ENCODE peak calls at places on chromosomes 7 and 10, in eight cellular contexts. E, T, D, P, F, M, C and L are unnamed samples.

GRCh38 chr7:4862156-4862555 is 326 bp upstream of the PAPOLB start:
- DNase-seq in T (no peak), P (no peak), F (no peak), E (no peak), D (no peak), M (no peak), C (no peak), L (no peak)

GRCh38 chr10:104424719-104425118 is 71.1 kb downstream of the CFAP58 start:
- DNase-seq in P (peak; percentile 1), C (no peak), D (no peak), E (no peak), M (no peak), F (no peak), T (no peak), L (no peak)

GRCh38 chr10:68315582-68315981 is 16.3 kb upstream of the HNRNPH3 start:
- DNase-seq in D (no peak), E (no peak), P (no peak), F (no peak), T (no peak), M (no peak), C (no peak), L (no peak)

GRCh38 chr7:154438571-154438970 is 386.4 kb downstream of the DPP6 start:
- DNase-seq in C (no peak), D (no peak), P (no peak), T (no peak), M (no peak), E (no peak), F (no peak), L (no peak)

GRCh38 chr10:99631496-99631895 is 11.3 kb upstream of the SLC25A28 start:
- DNase-seq in P (peak; percentile 78), T (no peak), M (no peak), D (no peak), E (no peak), C (no peak), F (no peak), L (no peak)

GRCh38 chr7:43669286-43670081 is 59.8 kb downstream of the COA1 start:
- DNase-seq in C (no peak), E (no peak), P (no peak), F (no peak), D (no peak), T (no peak), M (no peak), L (no peak)

GRCh38 chr10:58712982-58713381 is 200.3 kb downstream of the BICC1 start:
- DNase-seq in E (no peak), C (no peak), M (no peak), D (no peak), T (no peak), F (no peak), P (no peak), L (no peak)

GRCh38 chr10:16116404-16117304 is 256.3 kb upstream of the MINDY3 start:
- DNase-seq in M (no peak), P (no peak), E (no peak), T (peak; percentile 19), D (no peak), F (no peak), C (no peak), L (no peak)

DNA sequence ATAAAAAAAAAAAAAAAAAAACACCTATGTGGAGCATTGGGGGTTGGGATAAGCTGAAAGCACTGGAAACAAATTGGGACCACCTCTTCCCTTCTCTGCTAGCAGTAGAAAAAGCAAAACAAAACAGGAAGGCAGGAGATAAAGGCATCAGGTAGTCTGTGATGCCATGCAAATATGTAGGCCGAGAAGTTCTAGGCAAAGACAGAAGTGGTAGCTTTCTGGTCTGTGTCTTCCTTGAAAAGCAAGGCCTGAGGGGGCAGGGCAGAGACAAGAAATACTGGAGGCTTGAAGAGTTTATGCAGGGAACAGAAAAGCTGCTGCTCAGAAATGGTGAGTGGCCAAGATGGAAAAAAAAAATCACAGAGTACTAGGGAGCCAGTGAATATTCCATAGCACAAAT is 111.1 kb downstream of the ELMO1 start:
- DNase-seq in T (no peak), D (no peak), E (no peak), C (no peak), F (no peak), P (no peak), M (no peak), L (no peak)
- H3K4me1 ChIP-seq in T (no peaks in the 10 kb centered on the region), D (no peaks in the 10 kb centered on the region), E (no peaks in the 10 kb centered on the region), C (no peaks in the 10 kb centered on the region), F (no peaks in the 10 kb centered on the region), P (no peaks in the 10 kb centered on the region), M (no peaks in the 10 kb centered on the region), L (no peaks in the 10 kb centered on the region)

DNA sequence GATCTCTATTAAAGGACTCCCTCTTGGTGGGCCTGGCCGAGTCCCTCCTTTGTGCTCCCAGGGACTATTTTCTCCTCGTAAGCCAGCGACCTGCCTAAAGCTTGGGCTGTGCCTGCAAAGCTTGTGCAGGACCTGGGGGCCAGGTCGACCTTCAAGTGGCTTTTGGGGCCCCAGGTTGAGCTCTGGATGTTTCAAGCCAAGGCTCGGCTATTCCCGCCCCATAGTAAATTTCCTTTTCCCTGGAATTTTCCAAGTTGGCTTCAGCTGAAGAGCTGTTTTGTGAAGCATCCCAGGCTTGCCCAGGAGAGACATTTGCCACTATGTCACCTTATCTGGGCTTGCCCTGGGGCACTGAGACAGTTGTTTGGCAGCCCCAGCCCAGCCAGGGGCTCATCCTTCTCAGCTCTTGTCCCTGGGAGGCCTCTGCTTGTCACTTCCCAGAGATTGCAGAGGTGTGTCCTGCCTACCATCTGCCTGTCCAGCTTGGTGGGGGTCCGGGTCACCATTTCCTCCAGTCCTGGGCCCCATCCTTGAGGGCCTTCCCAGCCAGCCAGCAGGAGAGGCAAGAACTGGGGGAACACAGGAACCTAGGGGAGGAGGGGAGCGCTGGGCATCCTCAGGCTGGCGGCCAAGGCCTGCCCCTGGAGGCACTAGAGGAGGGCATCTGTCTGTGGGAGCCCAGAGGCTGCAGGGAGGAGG is 20.2 kb downstream of the ZMIZ2 start:
- DNase-seq in T (no peak), M (no peak), E (no peak), F (no peak), D (no peak), P (no peak), C (no peak), L (no peak)
- H3K36me3 ChIP-seq in T (peaks cover 8% of the 10 kb centered on the region), M (peaks cover 22% of the 10 kb centered on the region), E (no peaks in the 10 kb centered on the region), F (no peaks in the 10 kb centered on the region), D (no peaks in the 10 kb centered on the region), P (peaks cover 39% of the 10 kb centered on the region), C (peaks cover 22% of the 10 kb centered on the region), L (peaks cover 17% of the 10 kb centered on the region)

GRCh38 chr7:65750511-65751344 is 122.1 kb upstream of the VKORC1L1 start:
- DNase-seq in F (peak; percentile 81), T (peak; percentile 90), E (peak; percentile 81), P (peak; percentile 84), M (peak; percentile 93), D (peak; percentile 92), C (peak; percentile 95), L (peak; percentile 93)
- TF ChIP-seq POLR2A in F (peak; percentile 49), T (peak; percentile 68), E (peak; percentile 31), P (no peak), M (peak; percentile 62), D (peak; percentile 78), C (peak; percentile 71), L (peak; percentile 66)

DNA sequence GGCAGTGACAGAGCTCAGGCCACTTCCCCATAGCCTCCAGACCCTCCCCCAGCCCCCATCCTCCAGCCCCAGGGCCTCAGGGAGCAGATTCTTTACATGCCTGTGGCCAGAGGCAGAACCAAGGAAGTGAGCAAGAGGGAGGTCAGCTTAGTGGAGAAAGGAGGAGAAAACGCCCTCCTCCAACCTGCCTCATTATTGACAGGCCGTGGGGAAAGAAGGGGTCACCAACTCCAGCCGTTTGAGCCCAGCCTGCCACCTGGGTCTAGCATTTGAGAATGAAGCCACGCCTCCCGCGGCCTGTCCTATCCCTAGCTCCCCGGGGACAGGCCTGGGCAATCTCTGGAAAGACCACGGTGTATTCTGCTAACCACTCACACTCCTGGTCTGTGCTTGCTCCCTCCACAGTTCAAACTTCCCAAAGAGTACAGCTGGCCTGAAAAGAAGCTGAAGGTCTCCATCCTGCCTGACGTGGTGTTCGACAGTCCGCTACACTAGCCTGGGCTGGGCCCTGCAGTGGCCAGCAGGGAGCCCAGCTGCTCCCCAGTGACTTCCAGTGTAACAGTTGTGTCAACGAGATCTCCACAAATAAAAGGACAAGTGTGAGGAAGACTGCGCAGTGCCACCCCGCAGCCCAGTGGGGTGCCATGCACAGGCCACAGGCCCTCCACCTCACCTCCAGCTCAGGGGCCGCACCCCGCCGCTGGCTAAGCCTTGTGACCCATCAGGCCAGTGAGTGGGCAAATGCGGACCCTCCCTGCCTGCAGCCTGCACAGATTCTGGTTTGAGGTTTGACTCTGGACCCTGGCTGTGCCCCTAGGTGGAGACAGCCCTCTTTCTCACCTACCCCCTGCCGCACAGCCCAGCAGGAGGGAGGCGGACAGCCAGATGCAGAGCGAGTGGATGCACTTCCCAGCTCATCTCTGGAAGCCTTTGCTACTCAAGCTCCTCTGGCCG is 14.3 kb upstream of the TRIM8 start:
- DNase-seq in F (peak; percentile 25), E (no peak), M (no peak), C (peak; percentile 58), P (peak; percentile 91), T (no peak), D (no peak), L (no peak)
- H3K4me1 ChIP-seq in F (peaks cover 25% of the 10 kb centered on the region), E (peaks cover 51% of the 10 kb centered on the region), M (peaks cover 28% of the 10 kb centered on the region), C (peaks cover 100% of the 10 kb centered on the region), P (peaks cover 77% of the 10 kb centered on the region), T (peaks cover 55% of the 10 kb centered on the region), D (peaks cover 32% of the 10 kb centered on the region), L (peaks cover 4% of the 10 kb centered on the region)

GRCh38 chr7:98908585-98908984 is 30.3 kb downstream of the TRRAP start:
- DNase-seq in F (no peak), C (no peak), T (no peak), D (no peak), M (no peak), P (no peak), E (no peak), L (no peak)

GRCh38 chr7:98911936-98912335 is 33.6 kb downstream of the TRRAP start:
- DNase-seq in D (no peak), C (no peak), P (no peak), M (no peak), F (no peak), E (no peak), T (no peak), L (no peak)

GRCh38 chr7:98913026-98913425 is 34.7 kb downstream of the TRRAP start:
- DNase-seq in D (no peak), C (no peak), F (no peak), T (no peak), M (no peak), P (no peak), E (no peak), L (no peak)

GRCh38 chr7:98907570-98907969 is 29.2 kb downstream of the TRRAP start:
- DNase-seq in D (no peak), T (no peak), C (no peak), F (no peak), P (no peak), E (no peak), M (no peak), L (no peak)

DNA sequence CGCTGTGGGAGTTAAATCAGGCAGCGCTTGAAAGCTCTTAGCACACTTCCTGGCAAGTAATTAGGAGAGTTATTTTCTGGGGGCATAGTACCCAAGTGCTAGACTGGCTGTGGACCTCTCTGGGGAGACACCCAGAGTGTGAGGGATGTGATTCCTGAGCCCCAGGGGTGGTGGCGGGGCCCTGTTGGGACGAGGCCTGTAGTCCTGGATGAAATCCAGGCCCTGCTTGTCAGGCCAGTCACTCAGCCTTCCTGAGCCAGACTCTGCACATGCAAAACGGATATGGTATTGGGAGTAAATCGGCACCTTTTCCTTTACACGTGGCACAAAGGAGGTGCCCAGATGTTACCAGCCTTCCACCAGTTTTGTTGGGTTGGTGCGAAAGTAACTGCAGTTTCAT is 31.2 kb downstream of the TRRAP start:
- DNase-seq in E (no peak), M (no peak), D (no peak), F (no peak), P (no peak), T (no peak), C (no peak), L (no peak)
- H3K36me3 ChIP-seq in E (no peaks in the 10 kb centered on the region), M (peaks cover 92% of the 10 kb centered on the region), D (no peaks in the 10 kb centered on the region), F (no peaks in the 10 kb centered on the region), P (peaks cover 64% of the 10 kb centered on the region), T (peaks cover 56% of the 10 kb centered on the region), C (peaks cover 14% of the 10 kb centered on the region), L (no peaks in the 10 kb centered on the region)